ENCODE peak calls at places on chromosomes 3 and 15, in six cellular contexts. Y, W, A, Z, R and X are unnamed samples.

GRCh38 chr3:27978440-27978839 is 256.3 kb upstream of the EOMES start:
- DNase-seq in Z (no peak), Y (no peak), R (no peak), W (no peak), A (no peak), X (no peak)

GRCh38 chr3:162643245-162643644 is 1146.6 kb downstream of the OTOL1 start:
- DNase-seq in W (no peak), R (no peak), A (no peak), Z (no peak), Y (no peak), X (no peak)

GRCh38 chr3:182947892-182948291 is 32.4 kb downstream of the DCUN1D1 start:
- DNase-seq in A (peak; percentile 36), Y (peak; percentile 6), R (no peak), Z (peak; percentile 7), W (peak; percentile 31), X (no peak)

GRCh38 chr3:15264486-15264885 is 58.4 kb downstream of the CAPN7 start:
- DNase-seq in Y (no peak), A (no peak), R (no peak), W (no peak), Z (no peak), X (no peak)

GRCh38 chr15:57031605-57032004 is 113.2 kb downstream of the TCF12 start:
- DNase-seq in Y (no peak), Z (peak; percentile 10), A (peak; percentile 13), R (no peak), W (no peak), X (peak; percentile 76)

GRCh38 chr3:28915711-28916481 is 365.0 kb upstream of the RBMS3 start:
- DNase-seq in A (no peak), Y (peak; percentile 7), R (no peak), Z (peak; percentile 39), W (no peak), X (peak; percentile 91)

GRCh38 chr15:61780278-61780677 is 280.0 kb downstream of the VPS13C start:
- DNase-seq in Y (no peak), W (no peak), Z (no peak), A (no peak), R (no peak), X (no peak)

GRCh38 chr15:101151286-101151685 is 100.6 kb downstream of the CHSY1 start:
- DNase-seq in Z (no peak), R (no peak), Y (no peak), A (no peak), W (no peak), X (no peak)

GRCh38 chr15:95972136-95972553 is 358.4 kb upstream of the NR2F2 start:
- DNase-seq in R (no peak), Y (no peak), W (no peak), A (peak; percentile 19), Z (no peak), X (peak; percentile 85)

GRCh38 chr3:158789592-158789991 is 12.3 kb upstream of the MFSD1 start:
- DNase-seq in W (peak; percentile 43), A (peak; percentile 60), R (no peak), Y (no peak), Z (no peak), X (peak; percentile 81)

GRCh38 chr3:181698263-181698944 is 13.3 kb upstream of the SOX2 start:
- DNase-seq in R (no peak), Z (no peak), A (no peak), Y (no peak), W (no peak), X (no peak)

GRCh38 chr15:73058437-73058836 is 6.2 kb downstream of the NEO1 start:
- DNase-seq in A (no peak), Z (no peak), R (no peak), Y (no peak), W (no peak), X (no peak)
- TF ChIP-seq BHLHE40 in A (no peak), Z (no peak), R (no peak), Y (no peak), W (no peak), X (no peak)

GRCh38 chr15:75348034-75348562 is 1.3 kb downstream of the NEIL1 start:
- DNase-seq in R (no peak), W (no peak), A (peak; percentile 54), Y (no peak), Z (peak; percentile 37), X (no peak)

GRCh38 chr15:75349851-75350588 is 3.2 kb downstream of the NEIL1 start:
- DNase-seq in R (peak; percentile 73), A (no peak), Z (no peak), W (no peak), Y (no peak), X (no peak)

GRCh38 chr15:75347222-75348033 is 589 bp downstream of the NEIL1 start:
- DNase-seq in R (no peak), Y (peak; percentile 55), Z (peak; percentile 74), A (peak; percentile 68), W (no peak), X (no peak)

GRCh38 chr15:75346796-75347221 is at the start of gene NEIL1:
- DNase-seq in R (no peak), Z (no peak), Y (no peak), W (no peak), A (no peak), X (no peak)

DNA sequence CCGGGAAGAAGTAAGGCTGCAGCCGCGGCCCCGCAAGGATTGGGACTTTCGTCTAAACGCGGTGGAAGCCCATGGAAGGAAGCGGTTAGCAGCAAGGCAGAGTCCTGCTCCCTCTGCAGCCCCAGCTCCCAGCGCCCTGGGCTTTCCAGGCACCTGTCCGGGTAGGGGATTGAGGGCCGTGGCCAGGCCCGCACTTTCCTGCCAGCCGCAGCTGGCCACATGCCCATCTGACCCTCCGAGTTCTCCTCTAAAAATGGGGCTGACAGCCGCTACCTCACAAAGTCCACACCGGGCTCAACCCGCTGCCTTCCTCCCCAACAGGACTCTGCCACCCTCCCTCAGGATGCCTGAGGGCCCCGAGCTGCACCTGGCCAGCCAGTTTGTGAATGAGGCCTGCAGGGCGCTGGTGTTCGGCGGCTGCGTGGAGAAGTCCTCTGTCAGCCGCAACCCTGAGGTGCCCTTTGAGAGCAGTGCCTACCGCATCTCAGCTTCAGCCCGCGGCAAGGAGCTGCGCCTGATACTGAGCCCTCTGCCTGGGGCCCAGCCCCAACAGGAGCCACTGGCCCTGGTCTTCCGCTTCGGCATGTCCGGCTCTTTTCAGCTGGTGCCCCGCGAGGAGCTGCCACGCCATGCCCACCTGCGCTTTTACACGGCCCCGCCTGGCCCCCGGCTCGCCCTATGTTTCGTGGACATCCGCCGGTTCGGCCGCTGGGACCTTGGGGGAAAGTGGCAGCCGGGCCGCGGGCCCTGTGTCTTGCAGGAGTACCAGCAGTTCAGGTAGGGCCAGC is 1.9 kb downstream of the NEIL1 start:
- DNase-seq in W (no peak), A (no peak), Z (no peak), R (no peak), Y (no peak), X (no peak)
- TF ChIP-seq BHLHE40 in W (no peak), A (no peak), Z (no peak), R (no peak), Y (no peak), X (no peak)

DNA sequence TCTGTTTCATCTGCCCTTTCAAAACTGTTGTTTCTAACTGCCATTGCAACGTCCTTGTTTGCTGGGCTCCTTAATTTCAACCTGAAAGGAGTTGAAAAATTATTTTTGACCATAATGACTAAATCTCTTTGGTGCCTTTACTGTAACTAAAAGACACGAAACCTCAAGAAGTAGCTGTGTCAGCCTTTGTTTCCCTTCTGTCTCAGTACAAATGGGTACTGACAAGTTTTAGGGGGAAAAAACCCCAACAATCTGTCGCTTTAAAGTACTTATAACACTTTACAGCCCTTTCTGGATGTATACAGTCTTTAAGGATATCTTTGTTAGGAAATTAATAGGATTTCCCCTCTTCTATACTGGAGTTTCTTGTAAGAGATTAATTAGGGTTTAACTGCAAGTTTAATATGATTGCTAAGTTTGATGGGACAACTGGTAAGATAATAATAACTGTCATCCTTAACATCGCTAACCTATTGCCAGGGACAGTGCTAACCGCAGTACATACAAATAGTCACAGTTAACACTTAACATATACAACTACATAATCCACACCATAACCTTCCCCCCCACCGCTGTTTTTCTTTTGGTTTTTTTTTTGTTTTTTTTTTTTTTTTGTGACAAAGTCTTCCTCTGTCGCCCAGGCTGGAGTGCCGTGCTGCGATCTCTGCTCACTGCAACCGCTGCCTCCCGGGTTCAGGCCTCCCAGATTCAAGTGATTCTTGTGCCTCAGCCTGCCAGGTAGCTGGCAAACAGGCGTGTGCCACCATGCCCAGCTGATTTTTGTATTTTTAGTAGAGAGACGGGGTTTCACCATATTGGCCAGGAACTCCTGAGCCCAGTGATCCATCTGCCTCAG is 1.7 kb downstream of the GXYLT2 start:
- DNase-seq in A (no peak), Y (no peak), R (no peak), W (no peak), Z (no peak), X (no peak)
- TF ChIP-seq BHLHE40 in A (no peak), Y (no peak), R (no peak), W (no peak), Z (no peak), X (no peak)

DNA sequence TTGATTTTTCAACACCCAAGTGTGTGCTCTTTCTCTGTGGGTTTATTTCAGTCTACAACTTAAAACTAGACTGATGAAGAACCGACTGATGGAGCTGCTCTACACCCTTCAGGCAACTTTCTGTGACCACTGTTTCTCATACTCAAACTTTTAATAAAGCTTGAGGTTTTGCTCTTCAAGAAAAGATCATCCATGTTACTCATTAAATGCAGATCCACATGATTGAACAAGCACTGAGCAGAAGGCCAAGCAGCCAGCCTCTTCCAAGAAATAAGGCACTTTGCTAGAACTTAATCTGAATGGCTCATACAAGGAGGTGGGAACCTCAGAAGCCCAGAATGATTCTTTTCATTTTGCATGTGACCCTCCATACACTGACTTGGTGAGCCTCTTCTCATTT is 8.7 kb downstream of the SLC27A2 start:
- DNase-seq in A (no peak), W (no peak), R (no peak), Y (no peak), Z (no peak), X (no peak)
- TF ChIP-seq BHLHE40 in A (no peak), W (no peak), R (no peak), Y (no peak), Z (no peak), X (no peak)

GRCh38 chr15:41283653-41284424 is 48.6 kb downstream of the OIP5 start:
- DNase-seq in Y (peak; percentile 96), A (peak; percentile 100), R (peak; percentile 99), W (peak; percentile 97), Z (peak; percentile 93), X (peak; percentile 99)

GRCh38 chr15:41288464-41288863 is 43.9 kb downstream of the OIP5 start:
- DNase-seq in W (no peak), Y (no peak), R (no peak), A (no peak), Z (no peak), X (no peak)

GRCh38 chr15:41284425-41285177 is 47.8 kb downstream of the OIP5 start:
- DNase-seq in W (peak; percentile 32), R (no peak), Z (peak; percentile 7), Y (peak; percentile 7), A (peak; percentile 46), X (no peak)

GRCh38 chr15:41285285-41285684 is 47.1 kb downstream of the OIP5 start:
- DNase-seq in W (no peak), R (no peak), Y (no peak), A (no peak), Z (no peak), X (no peak)

GRCh38 chr15:41286665-41287333 is 45.6 kb downstream of the OIP5 start:
- DNase-seq in Z (no peak), W (no peak), R (no peak), Y (no peak), A (no peak), X (peak; percentile 44)
- TF ChIP-seq BHLHE40 in Z (no peak), W (no peak), R (no peak), Y (no peak), A (no peak), X (no peak)